ENCODE peak calls at places on chromosomes 1 and 21, in seven cellular contexts. G, R, Q, D, H, T and C are unnamed samples.
A peak's percentile ranks its signal among the peaks of the same experiment; 100 is the strongest.

GRCh38 chr21:15009964-15010363 is 54.8 kb downstream of the NRIP1 start:
- DNase-seq in G (no peak), D (no peak), R (no peak), Q (no peak), H (no peak), T (no peak), C (no peak)

GRCh38 chr1:29688477-29689365 is 452.4 kb downstream of the PTPRU start:
- DNase-seq in G (no peak), T (no peak), D (no peak), R (peak; percentile 46), Q (peak; percentile 80), H (no peak), C (no peak)

GRCh38 chr21:41328660-41329300 is 12.2 kb downstream of the FAM3B start:
- DNase-seq in T (no peak), R (no peak), D (no peak), Q (no peak), G (no peak), H (no peak), C (no peak)

GRCh38 chr1:57615956-57616355 is 192.1 kb upstream of the DAB1 start:
- DNase-seq in T (no peak), H (no peak), D (no peak), R (no peak), Q (peak; percentile 39), G (no peak), C (no peak)

GRCh38 chr1:109821831-109822745 is 58.4 kb upstream of the EPS8L3 start:
- DNase-seq in D (no peak), T (no peak), H (no peak), G (peak; percentile 60), Q (peak; percentile 41), R (no peak), C (peak; percentile 36)

GRCh38 chr1:201461193-201461657 is 7.8 kb downstream of the PHLDA3 start:
- DNase-seq in G (peak; percentile 51), H (no peak), Q (peak; percentile 89), D (no peak), R (peak; percentile 89), T (no peak), C (no peak)

GRCh38 chr1:20211511-20211931 is 25.2 kb upstream of the PLA2G2C start:
- DNase-seq in Q (no peak), T (no peak), G (no peak), D (no peak), R (no peak), H (no peak), C (no peak)

GRCh38 chr1:4628992-4629391 is 25.4 kb upstream of the AJAP1 start:
- DNase-seq in R (no peak), H (no peak), T (no peak), G (no peak), D (no peak), Q (no peak), C (no peak)

GRCh38 chr1:99503276-99503747 is 142.6 kb upstream of the PALMD start:
- DNase-seq in Q (peak; percentile 7), D (no peak), R (peak; percentile 8), H (no peak), G (peak; percentile 25), T (no peak), C (no peak)

GRCh38 chr1:27018316-27018715 is 5.7 kb upstream of the TENT5B start:
- DNase-seq in T (no peak), D (no peak), Q (peak; percentile 36), G (no peak), R (no peak), H (no peak), C (no peak)

GRCh38 chr1:156420209-156421061 is 51.4 kb downstream of the RHBG start:
- DNase-seq in R (no peak), G (no peak), Q (no peak), H (no peak), D (no peak), T (no peak), C (peak; percentile 80)

GRCh38 chr1:41890841-41891311 is 27.8 kb downstream of the HIVEP3 start:
- DNase-seq in Q (no peak), D (peak; percentile 13), H (peak; percentile 7), T (no peak), R (no peak), G (no peak), C (no peak)

GRCh38 chr21:36756527-36756926 is 57.6 kb downstream of the SIM2 start:
- DNase-seq in D (no peak), Q (peak; percentile 29), G (no peak), H (no peak), R (no peak), T (no peak), C (no peak)

GRCh38 chr1:211731456-211732275 is 56.2 kb upstream of the NEK2 start:
- DNase-seq in R (no peak), H (no peak), G (no peak), Q (no peak), D (peak; percentile 48), T (no peak), C (no peak)

GRCh38 chr1:202571719-202572339 is 138.4 kb downstream of the SYT2 start:
- DNase-seq in Q (peak; percentile 71), H (no peak), R (peak; percentile 61), G (no peak), T (no peak), D (peak; percentile 47), C (no peak)

GRCh38 chr1:89978763-89979162 is 16.1 kb upstream of the ZNF326 start:
- DNase-seq in H (no peak), T (no peak), G (no peak), D (no peak), Q (no peak), R (no peak), C (no peak)

GRCh38 chr1:193697105-193697762 is 510.8 kb upstream of the B3GALT2 start:
- DNase-seq in R (no peak), D (no peak), G (no peak), H (no peak), T (no peak), Q (no peak), C (no peak)